ENCODE peak calls at places on chromosome 15, in five cellular contexts. Y, C, J, W and A are unnamed samples.

GRCh38 chr15:49145651-49146609 is 9.5 kb downstream of the COPS2 start:
- DNase-seq in Y (no peak), W (peak), C (peak), J (peak), A (peak)

GRCh38 chr15:65980824-65981456 is 111.6 kb downstream of the RAB11A start:
- DNase-seq in C (peak), J (peak), W (peak), Y (no peak), A (peak)

GRCh38 chr15:63212050-63212973 is 22.9 kb downstream of the RAB8B start:
- DNase-seq in W (peak), J (no peak), C (peak), Y (no peak), A (no peak)

GRCh38 chr15:70504305-70504951 is 258.9 kb downstream of the UACA start:
- DNase-seq in C (peak), J (peak), Y (peak), W (peak), A (peak)

GRCh38 chr15:31329640-31330010 is 3.0 kb downstream of the KLF13 start:
- DNase-seq in C (no peak), J (no peak), Y (no peak), W (no peak), A (no peak)

GRCh38 chr15:64842099-64842940 is 605 bp downstream of the PLEKHO2 start:
- DNase-seq in W (peak), J (peak), C (no peak), Y (no peak), A (peak)

GRCh38 chr15:59522988-59523461 is 85.0 kb downstream of the FAM81A start:
- DNase-seq in Y (no peak), W (no peak), J (peak), C (no peak), A (peak)

GRCh38 chr15:70480196-70480856 is 283.0 kb downstream of the UACA start:
- DNase-seq in W (no peak), C (no peak), Y (no peak), J (peak), A (peak)